ENCODE peak calls at places on chromosomes 3 and 15, in seven cellular contexts. W, P, S, J, I, U and Q are unnamed samples.

GRCh38 chr15:48722764-48723661 is 77.5 kb upstream of the FBN1 start:
- DNase-seq in W (no peak), P (peak), S (no peak), J (no peak), I (peak), U (peak), Q (peak)

GRCh38 chr15:78574944-78575343 is 9.6 kb downstream of the CHRNA5 start:
- DNase-seq in W (no peak), P (no peak), S (no peak), J (no peak), I (no peak), U (no peak), Q (no peak)

GRCh38 chr15:93495799-93496637 is 407.0 kb upstream of the RGMA start:
- DNase-seq in W (no peak), P (no peak), S (no peak), J (no peak), I (no peak), U (no peak), Q (no peak)

GRCh38 chr3:152729906-152730305 is 105.0 kb upstream of the P2RY1 start:
- DNase-seq in W (no peak), P (no peak), S (no peak), J (no peak), I (no peak), U (no peak), Q (no peak)

GRCh38 chr15:77981281-77982126 is 96.0 kb downstream of the TBC1D2B start:
- DNase-seq in W (no peak), P (no peak), S (no peak), J (no peak), I (no peak), U (no peak), Q (no peak)

GRCh38 chr3:188198001-188198400 is 44.0 kb downstream of the LPP start:
- DNase-seq in W (no peak), P (no peak), S (no peak), J (no peak), I (no peak), U (no peak), Q (no peak)

GRCh38 chr3:111033470-111034108 is 38.0 kb upstream of the NECTIN3 start:
- DNase-seq in W (no peak), P (no peak), S (no peak), J (no peak), I (peak), U (no peak), Q (no peak)

GRCh38 chr3:128068156-128068620 is 16.0 kb downstream of the SEC61A1 start:
- DNase-seq in W (no peak), P (peak), S (no peak), J (peak), I (peak), U (peak), Q (peak)

GRCh38 chr3:177676947-177677587 is 479.8 kb upstream of the TBL1XR1 start:
- DNase-seq in W (peak), P (peak), S (peak), J (no peak), I (no peak), U (no peak), Q (no peak)

GRCh38 chr3:158768361-158768787 is 33.5 kb upstream of the MFSD1 start:
- DNase-seq in W (peak), P (peak), S (no peak), J (peak), I (peak), U (peak), Q (peak)

GRCh38 chr3:161322781-161323568 is 48.3 kb downstream of the SPTSSB start:
- DNase-seq in W (no peak), P (no peak), S (no peak), J (no peak), I (no peak), U (no peak), Q (no peak)

GRCh38 chr3:39147711-39148115 is 5.7 kb downstream of the CSRNP1 start:
- DNase-seq in W (peak), P (peak), S (no peak), J (no peak), I (peak), U (peak), Q (no peak)

GRCh38 chr3:155079795-155080546 is at the start of gene MME:
- DNase-seq in W (peak), P (peak), S (peak), J (peak), I (peak), U (peak), Q (peak)

GRCh38 chr15:91318976-91319714 is 219.1 kb downstream of the SV2B start:
- DNase-seq in W (no peak), P (no peak), S (no peak), J (no peak), I (no peak), U (no peak), Q (no peak)

GRCh38 chr3:149958171-149958796 is 12.4 kb downstream of the PFN2 start:
- DNase-seq in W (no peak), P (no peak), S (no peak), J (no peak), I (no peak), U (no peak), Q (no peak)
- TF ChIP-seq CTCF in W (no peak), P (no peak), S (no peak), J (no peak), I (no peak), U (no peak), Q (no peak)

GRCh38 chr15:31400222-31400927 is 73.7 kb downstream of the KLF13 start:
- DNase-seq in W (no peak), P (no peak), S (no peak), J (no peak), I (no peak), U (no peak), Q (no peak)

GRCh38 chr15:31398677-31399260 is 72.1 kb downstream of the KLF13 start:
- DNase-seq in W (peak), P (no peak), S (no peak), J (no peak), I (no peak), U (no peak), Q (no peak)

GRCh38 chr15:31399544-31400171 is 73.0 kb downstream of the KLF13 start:
- DNase-seq in W (peak), P (peak), S (no peak), J (no peak), I (peak), U (no peak), Q (no peak)

GRCh38 chr15:31397851-31398661 is 71.4 kb downstream of the KLF13 start:
- DNase-seq in W (peak), P (no peak), S (peak), J (no peak), I (no peak), U (no peak), Q (no peak)

DNA sequence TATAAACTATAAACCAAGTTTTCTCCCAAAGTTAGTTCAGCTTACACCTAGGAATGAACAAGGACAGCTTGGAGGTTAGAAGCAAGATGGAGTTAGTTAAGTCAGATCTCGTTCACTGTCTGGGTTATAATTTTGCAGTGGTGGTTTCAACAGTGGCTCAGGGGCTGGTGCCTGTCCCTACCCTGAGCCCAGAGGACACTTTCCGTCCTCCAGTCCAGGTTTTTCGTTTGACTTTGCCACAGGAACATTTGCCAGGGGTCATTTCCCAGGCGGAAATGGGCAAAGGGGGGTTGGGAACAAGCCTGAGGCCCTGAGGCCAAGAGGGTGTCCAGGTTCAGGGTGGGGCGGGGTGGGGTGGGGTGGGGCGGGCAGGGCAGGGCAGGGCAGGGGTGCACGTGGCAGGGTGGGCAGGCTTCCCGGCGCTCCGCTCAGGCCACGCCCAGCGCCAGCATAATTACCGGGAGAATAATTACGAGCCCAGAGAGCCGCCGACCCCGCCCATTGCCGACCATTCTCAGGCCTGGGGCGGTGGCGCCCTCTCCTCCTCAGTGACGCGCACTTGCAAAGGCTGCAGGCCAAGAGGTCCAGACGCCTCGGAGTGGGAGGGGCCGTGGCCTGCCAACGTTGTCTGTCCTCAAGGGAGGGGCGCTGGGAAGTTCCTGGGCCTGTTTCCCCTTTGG is 70.4 kb downstream of the KLF13 start:
- DNase-seq in W (peak), P (no peak), S (peak), J (peak), I (peak), U (peak), Q (peak)
- TF ChIP-seq CTCF in W (no peak), P (no peak), S (peak), J (no peak), I (no peak), U (no peak), Q (peak)

GRCh38 chr3:197333901-197334639 is 35.7 kb upstream of the DLG1 start:
- DNase-seq in W (no peak), P (no peak), S (no peak), J (no peak), I (no peak), U (no peak), Q (no peak)

GRCh38 chr3:197328198-197328597 is 29.8 kb upstream of the DLG1 start:
- DNase-seq in W (no peak), P (no peak), S (no peak), J (no peak), I (no peak), U (no peak), Q (no peak)

GRCh38 chr3:197329382-197329781 is 31.0 kb upstream of the DLG1 start:
- DNase-seq in W (no peak), P (no peak), S (no peak), J (no peak), I (no peak), U (no peak), Q (no peak)

GRCh38 chr3:197327701-197328100 is 29.3 kb upstream of the DLG1 start:
- DNase-seq in W (peak), P (peak), S (no peak), J (no peak), I (peak), U (peak), Q (no peak)

DNA sequence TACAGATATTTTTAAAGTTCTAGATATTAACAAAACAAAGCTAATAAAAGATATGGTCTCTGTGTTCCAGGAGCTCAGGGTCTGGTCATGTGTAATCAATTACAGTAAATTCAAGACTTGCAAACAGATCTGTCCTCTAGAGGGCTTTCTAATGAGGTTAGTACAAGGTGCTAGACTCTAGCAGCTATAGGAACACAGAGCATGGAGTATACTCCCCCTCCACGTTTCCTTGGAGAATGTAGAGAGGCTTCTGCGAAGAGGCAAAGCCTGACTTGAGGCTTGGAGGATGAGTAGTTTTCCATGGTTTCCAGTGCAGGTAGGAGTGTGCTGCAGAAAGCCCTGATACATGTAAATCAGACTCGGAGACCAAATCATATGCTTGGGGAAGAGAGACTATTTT is 32.7 kb upstream of the DLG1 start:
- DNase-seq in W (no peak), P (no peak), S (no peak), J (no peak), I (no peak), U (no peak), Q (no peak)
- TF ChIP-seq CTCF in W (no peak), P (peak), S (no peak), J (no peak), I (no peak), U (peak), Q (peak)

DNA sequence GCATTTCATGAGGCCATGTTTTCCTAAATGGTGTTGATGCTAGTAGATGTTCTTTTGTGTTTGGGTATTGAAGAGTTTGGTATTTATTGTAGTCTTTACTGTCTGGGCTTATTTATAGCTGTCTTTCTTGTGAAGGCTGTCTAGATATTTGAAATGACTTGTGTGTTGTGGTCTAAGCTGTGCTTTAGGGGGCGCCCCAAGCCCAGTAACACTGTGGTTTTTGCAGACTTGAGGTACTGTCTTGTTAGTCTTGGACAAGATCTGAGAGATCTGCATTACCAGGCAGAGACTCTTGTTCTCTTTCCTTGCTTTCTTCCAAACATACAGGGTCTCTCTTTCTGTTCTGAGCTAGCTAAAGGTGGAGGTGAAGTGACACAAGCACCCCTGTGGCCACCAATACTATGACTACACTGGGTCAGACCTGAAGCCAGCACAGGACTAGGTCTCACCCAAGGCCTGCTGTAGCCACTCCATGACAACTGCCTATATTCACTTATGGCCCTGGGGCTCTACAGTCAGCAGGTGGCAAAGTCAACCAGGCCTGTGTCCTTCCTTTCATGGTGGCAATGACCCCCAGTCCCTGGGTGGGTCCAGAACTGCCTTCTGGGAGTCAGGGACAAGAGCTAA is 152.1 kb upstream of the TBC1D5 start:
- DNase-seq in W (peak), P (peak), S (peak), J (peak), I (peak), U (peak), Q (peak)
- TF ChIP-seq CTCF in W (no peak), P (peak), S (peak), J (peak), I (peak), U (peak), Q (peak)

GRCh38 chr15:23647421-23648375 is at the start of gene MAGEL2:
- DNase-seq in W (no peak), P (peak), S (no peak), J (peak), I (no peak), U (peak), Q (no peak)

GRCh38 chr15:23644829-23645228 is 2.8 kb downstream of the MAGEL2 start:
- DNase-seq in W (no peak), P (no peak), S (no peak), J (no peak), I (no peak), U (no peak), Q (no peak)

GRCh38 chr15:23647001-23647295 is 719 bp downstream of the MAGEL2 start:
- DNase-seq in W (no peak), P (no peak), S (no peak), J (no peak), I (no peak), U (no peak), Q (no peak)

GRCh38 chr15:23646165-23647000 is 1.3 kb downstream of the MAGEL2 start:
- DNase-seq in W (no peak), P (no peak), S (no peak), J (no peak), I (no peak), U (no peak), Q (no peak)

GRCh38 chr15:23645379-23646164 is 2.1 kb downstream of the MAGEL2 start:
- DNase-seq in W (peak), P (no peak), S (no peak), J (peak), I (no peak), U (no peak), Q (no peak)
- TF ChIP-seq CTCF in W (peak), P (no peak), S (peak), J (no peak), I (no peak), U (no peak), Q (no peak)

DNA sequence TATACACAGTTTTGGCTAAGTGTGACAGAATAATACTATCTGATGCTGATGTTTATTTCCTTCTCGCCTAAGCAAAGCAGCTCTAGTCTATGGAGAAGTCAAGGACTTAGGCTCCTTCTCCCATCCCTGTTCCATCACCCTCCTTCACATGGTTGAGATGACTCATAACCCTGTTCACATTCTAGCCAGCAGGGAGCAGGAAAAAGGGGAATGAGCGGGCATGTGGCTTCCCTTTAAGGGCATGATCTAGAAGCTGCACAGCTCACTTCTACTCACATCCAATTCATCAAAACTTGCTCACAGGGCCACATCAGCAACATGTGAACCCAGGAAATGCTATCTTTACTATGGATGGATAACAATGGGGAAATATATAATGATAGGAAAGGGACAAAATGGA is 40.9 kb downstream of the CBLB start:
- DNase-seq in W (no peak), P (peak), S (no peak), J (no peak), I (peak), U (peak), Q (peak)
- TF ChIP-seq CTCF in W (no peak), P (peak), S (no peak), J (no peak), I (peak), U (peak), Q (peak)

GRCh38 chr3:179098388-179099077 is 26.9 kb upstream of the ZMAT3 start:
- DNase-seq in W (no peak), P (peak), S (no peak), J (no peak), I (peak), U (peak), Q (peak)
- TF ChIP-seq CTCF in W (no peak), P (peak), S (no peak), J (no peak), I (peak), U (peak), Q (peak)